ENCODE peak calls at places on chromosomes 12 and 14, in seven cellular contexts. T, L, P, Y, H, M and V are unnamed samples.
A peak's percentile ranks its signal among the peaks of the same experiment; 100 is the strongest.

GRCh38 chr12:46209914-46210834 is 58.7 kb downstream of the SLC38A1 start:
- DNase-seq in Y (no peak), H (no peak), M (no peak), P (no peak), T (peak; percentile 68), L (no peak), V (peak; percentile 72)

GRCh38 chr12:27199638-27200300 is 44.3 kb upstream of the STK38L start:
- DNase-seq in M (no peak), P (no peak), Y (no peak), T (no peak), L (no peak), H (peak; percentile 55), V (no peak)

GRCh38 chr12:123886931-123887582 is 85.6 kb downstream of the CCDC92 start:
- DNase-seq in P (no peak), H (no peak), T (no peak), L (peak; percentile 25), Y (no peak), M (no peak), V (no peak)

GRCh38 chr12:49567611-49568441 is at the start of gene MCRS1:
- DNase-seq in H (peak; percentile 96), L (peak; percentile 99), Y (peak; percentile 85), M (peak; percentile 90), P (peak; percentile 94), T (peak; percentile 80), V (peak; percentile 93)

GRCh38 chr14:103031956-103032355 is 25.4 kb downstream of the CDC42BPB start:
- DNase-seq in M (no peak), T (no peak), H (no peak), L (peak; percentile 33), Y (no peak), P (no peak), V (no peak)

GRCh38 chr12:119775246-119775895 is 101.7 kb downstream of the CIT start:
- DNase-seq in M (no peak), T (no peak), L (no peak), P (no peak), Y (no peak), H (no peak), V (no peak)

GRCh38 chr14:101828038-101828437 is 66.5 kb downstream of the PPP2R5C start:
- DNase-seq in H (no peak), L (no peak), M (no peak), P (no peak), Y (no peak), T (no peak), V (no peak)

GRCh38 chr12:106423291-106423690 is 65.7 kb downstream of the POLR3B start:
- DNase-seq in T (no peak), M (no peak), H (no peak), L (no peak), Y (no peak), P (no peak), V (no peak)

GRCh38 chr12:86015026-86015425 is 140.9 kb downstream of the NTS start:
- DNase-seq in Y (no peak), L (no peak), T (no peak), M (no peak), P (no peak), H (no peak), V (no peak)

GRCh38 chr12:129325566-129325965 is 472.3 kb downstream of the GLT1D1 start:
- DNase-seq in P (no peak), Y (no peak), M (no peak), H (no peak), L (no peak), T (no peak), V (no peak)

GRCh38 chr14:64951291-64951690 is 8.7 kb upstream of the GPX2 start:
- DNase-seq in H (no peak), P (peak; percentile 34), Y (no peak), M (no peak), L (no peak), T (no peak), V (no peak)

GRCh38 chr12:30870491-30871265 is 55.9 kb upstream of the TSPAN11 start:
- DNase-seq in L (no peak), M (no peak), H (peak; percentile 66), Y (no peak), T (no peak), P (no peak), V (no peak)

GRCh38 chr12:80848858-80849257 is 88.9 kb downstream of the LIN7A start:
- DNase-seq in H (no peak), L (no peak), P (no peak), T (no peak), M (no peak), Y (no peak), V (no peak)

GRCh38 chr12:80847575-80847974 is 90.2 kb downstream of the LIN7A start:
- DNase-seq in T (no peak), L (no peak), H (no peak), Y (no peak), P (no peak), M (no peak), V (no peak)

GRCh38 chr12:80849367-80849766 is 88.4 kb downstream of the LIN7A start:
- DNase-seq in H (no peak), M (no peak), L (no peak), T (no peak), Y (no peak), P (no peak), V (no peak)

DNA sequence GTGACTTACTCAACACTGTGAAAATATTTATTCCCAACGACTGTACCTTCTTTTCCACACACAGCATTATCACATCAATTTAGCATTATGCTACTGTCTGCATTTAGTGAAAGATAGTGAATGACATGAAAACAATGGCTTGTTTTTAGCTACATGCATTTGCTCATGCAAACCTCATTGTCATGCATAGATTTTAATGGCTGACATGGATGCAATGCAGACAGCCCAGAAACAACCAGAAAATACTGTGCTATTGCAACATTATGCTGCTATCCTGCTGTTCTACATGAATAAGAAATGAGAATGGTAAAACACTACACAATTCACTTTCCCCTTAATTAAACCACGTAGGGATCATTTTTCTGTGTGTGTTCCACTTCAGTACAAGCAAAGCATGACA is 90.8 kb downstream of the LIN7A start:
- DNase-seq in M (no peak), H (no peak), L (no peak), P (no peak), T (no peak), Y (no peak), V (no peak)
- TF ChIP-seq EP300 in M (no peak), H (no peak), L (no peak), P (no peak), T (no peak), Y (no peak), V (no peak)

DNA sequence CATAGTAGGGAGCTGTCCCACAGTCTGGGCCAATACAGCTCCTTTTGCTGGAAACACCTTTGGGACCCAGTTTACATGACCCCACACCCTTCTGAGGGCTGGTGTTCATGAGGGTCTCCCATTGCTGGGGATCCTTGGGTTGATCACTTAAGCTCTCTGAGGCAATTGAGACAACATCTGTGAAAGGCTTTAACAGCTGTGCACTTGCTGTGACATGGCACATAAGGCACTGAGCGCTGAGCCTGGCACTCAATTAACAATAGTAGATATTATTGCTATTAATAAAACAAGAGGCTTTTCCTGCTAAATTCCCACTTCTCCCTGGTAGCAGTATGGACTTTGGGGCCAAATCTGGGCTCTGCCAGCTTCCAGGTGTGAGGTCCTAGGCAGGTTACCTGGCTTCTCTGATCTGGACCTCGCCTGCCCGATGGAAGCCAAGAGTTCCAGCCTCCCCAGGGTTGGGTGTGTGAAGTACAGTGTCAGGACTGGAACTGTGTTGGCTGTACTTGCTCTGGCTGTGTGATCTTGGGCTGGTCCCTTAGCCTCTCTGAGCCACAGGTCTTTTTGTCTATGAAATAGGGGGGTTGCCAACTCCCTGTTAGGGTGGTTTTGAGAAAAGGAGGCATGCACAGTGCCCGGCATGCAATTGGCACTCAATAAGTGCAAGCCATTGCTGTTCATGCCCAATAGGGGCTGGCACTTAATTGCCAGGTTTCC is 3.1 kb downstream of the SH2B3 start:
- DNase-seq in H (no peak), M (no peak), L (no peak), P (no peak), Y (no peak), T (no peak), V (no peak)
- TF ChIP-seq EP300 in H (no peak), M (no peak), L (no peak), P (no peak), Y (no peak), T (no peak), V (no peak)

GRCh38 chr12:12788131-12788530 is 2.7 kb downstream of the APOLD1 start:
- DNase-seq in P (no peak), T (no peak), Y (no peak), M (no peak), H (no peak), L (no peak), V (no peak)

GRCh38 chr12:12784911-12785814 is at the start of gene APOLD1:
- DNase-seq in H (no peak), M (peak; percentile 33), L (no peak), T (no peak), P (peak; percentile 76), Y (no peak), V (peak; percentile 68)

GRCh38 chr12:12786716-12787601 is 1.5 kb downstream of the APOLD1 start:
- DNase-seq in P (peak; percentile 87), L (peak; percentile 91), T (no peak), H (no peak), M (peak; percentile 59), Y (peak; percentile 90), V (peak; percentile 90)

GRCh38 chr12:12784116-12784515 is 1.3 kb upstream of the APOLD1 start:
- DNase-seq in M (no peak), Y (no peak), P (no peak), L (no peak), H (no peak), T (no peak), V (no peak)

DNA sequence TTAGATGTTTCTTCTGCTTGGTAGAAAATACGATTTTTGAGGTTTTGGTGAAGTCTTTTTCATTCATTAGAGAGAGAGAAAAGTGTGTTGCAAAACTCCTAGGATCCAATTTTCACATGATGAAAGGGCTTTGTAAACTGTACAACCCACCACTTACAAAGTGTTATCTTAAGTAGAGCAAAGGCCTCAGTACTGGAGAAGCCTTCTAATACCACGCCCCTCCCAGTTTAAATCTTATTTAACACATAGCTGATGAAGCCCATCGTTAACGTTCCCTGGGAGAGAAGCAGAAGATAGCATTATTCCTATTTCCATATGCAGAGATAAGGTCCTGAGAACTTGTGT is 884 bp downstream of the APOLD1 start:
- DNase-seq in M (no peak), Y (no peak), L (no peak), H (no peak), P (no peak), T (no peak), V (no peak)
- TF ChIP-seq EP300 in M (no peak), Y (no peak), L (no peak), H (no peak), P (no peak), T (no peak), V (no peak)

GRCh38 chr14:98822917-98823316 is 449.1 kb downstream of the BCL11B start:
- DNase-seq in T (no peak), M (no peak), H (no peak), P (no peak), Y (no peak), L (no peak), V (no peak)

GRCh38 chr14:98819132-98819866 is 452.7 kb downstream of the BCL11B start:
- DNase-seq in P (no peak), Y (peak; percentile 11), M (no peak), H (no peak), T (no peak), L (no peak), V (no peak)

GRCh38 chr14:98816195-98816594 is 455.8 kb downstream of the BCL11B start:
- DNase-seq in P (no peak), H (no peak), Y (no peak), M (no peak), L (no peak), T (no peak), V (no peak)

GRCh38 chr14:98816718-98817117 is 455.3 kb downstream of the BCL11B start:
- DNase-seq in Y (no peak), L (no peak), M (no peak), P (no peak), H (no peak), T (no peak), V (no peak)

GRCh38 chr14:98819867-98820206 is 452.2 kb downstream of the BCL11B start:
- DNase-seq in L (no peak), T (no peak), H (no peak), P (no peak), Y (no peak), M (no peak), V (no peak)
- TF ChIP-seq EP300 in L (no peak), T (no peak), H (no peak), P (no peak), Y (no peak), M (no peak), V (no peak)